ENCODE peak calls at places on chromosomes 5 and 9, in eight cellular contexts. One of them, this sample, is unnamed.

GRCh38 chr9:123861086-123861707 is 68.7 kb downstream of the DENND1A start:
- DNase-seq in LoVo: no peak
- DNase-seq in kidney tubule cell: no peak
- DNase-seq in hippocampal formation: no peak
- DNase-seq in T-helper 2 cell: no peak
- DNase-seq in heart left ventricle: no peak
- DNase-seq in non-pigmented ciliary epithelial cell: no peak
- DNase-seq in T1000: no peak
- DNase-seq in this sample: no peak

GRCh38 chr5:178786859-178787499 is 56.5 kb upstream of the ZNF354A start:
- DNase-seq in LoVo: peak
- DNase-seq in kidney tubule cell: peak
- DNase-seq in hippocampal formation: no peak
- DNase-seq in T-helper 2 cell: no peak
- DNase-seq in heart left ventricle: no peak
- DNase-seq in non-pigmented ciliary epithelial cell: peak
- DNase-seq in T1000: peak
- DNase-seq in this sample: no peak

GRCh38 chr9:83330207-83331196 is 207.7 kb downstream of the FRMD3 start:
- DNase-seq in LoVo: no peak
- DNase-seq in kidney tubule cell: peak
- DNase-seq in hippocampal formation: no peak
- DNase-seq in T-helper 2 cell: no peak
- DNase-seq in heart left ventricle: no peak
- DNase-seq in non-pigmented ciliary epithelial cell: no peak
- DNase-seq in T1000: no peak
- DNase-seq in this sample: no peak

GRCh38 chr5:14250094-14250777 is 107.1 kb downstream of the TRIO start:
- DNase-seq in LoVo: no peak
- DNase-seq in kidney tubule cell: peak
- DNase-seq in hippocampal formation: peak
- DNase-seq in T-helper 2 cell: no peak
- DNase-seq in heart left ventricle: peak
- DNase-seq in non-pigmented ciliary epithelial cell: peak
- DNase-seq in T1000: no peak
- DNase-seq in this sample: no peak

GRCh38 chr5:163260471-163260870 is 176.9 kb upstream of the CCNG1 start:
- DNase-seq in LoVo: no peak
- DNase-seq in kidney tubule cell: no peak
- DNase-seq in hippocampal formation: no peak
- DNase-seq in T-helper 2 cell: no peak
- DNase-seq in heart left ventricle: no peak
- DNase-seq in non-pigmented ciliary epithelial cell: no peak
- DNase-seq in T1000: no peak
- DNase-seq in this sample: no peak

GRCh38 chr5:140038373-140038957 is 4.6 kb downstream of the NRG2 start:
- DNase-seq in LoVo: peak
- DNase-seq in kidney tubule cell: peak
- DNase-seq in hippocampal formation: no peak
- DNase-seq in T-helper 2 cell: no peak
- DNase-seq in heart left ventricle: no peak
- DNase-seq in non-pigmented ciliary epithelial cell: peak
- DNase-seq in T1000: no peak
- DNase-seq in this sample: no peak

GRCh38 chr5:102218159-102218558 is 77.9 kb downstream of the SLCO4C1 start:
- DNase-seq in LoVo: no peak
- DNase-seq in kidney tubule cell: no peak
- DNase-seq in hippocampal formation: no peak
- DNase-seq in T-helper 2 cell: no peak
- DNase-seq in heart left ventricle: no peak
- DNase-seq in non-pigmented ciliary epithelial cell: no peak
- DNase-seq in T1000: no peak
- DNase-seq in this sample: no peak

GRCh38 chr9:126681336-126681735 is 67.6 kb downstream of the LMX1B start:
- DNase-seq in LoVo: no peak
- DNase-seq in kidney tubule cell: no peak
- DNase-seq in hippocampal formation: no peak
- DNase-seq in T-helper 2 cell: no peak
- DNase-seq in heart left ventricle: no peak
- DNase-seq in non-pigmented ciliary epithelial cell: no peak
- DNase-seq in T1000: no peak
- DNase-seq in this sample: no peak

GRCh38 chr5:39854771-39855170 is 430.0 kb upstream of the DAB2 start:
- DNase-seq in LoVo: no peak
- DNase-seq in kidney tubule cell: no peak
- DNase-seq in hippocampal formation: no peak
- DNase-seq in T-helper 2 cell: no peak
- DNase-seq in heart left ventricle: no peak
- DNase-seq in non-pigmented ciliary epithelial cell: no peak
- DNase-seq in T1000: no peak
- DNase-seq in this sample: no peak

GRCh38 chr9:19241728-19242127 is 11.2 kb downstream of the DENND4C start:
- DNase-seq in LoVo: no peak
- DNase-seq in kidney tubule cell: no peak
- DNase-seq in hippocampal formation: no peak
- DNase-seq in T-helper 2 cell: no peak
- DNase-seq in heart left ventricle: no peak
- DNase-seq in non-pigmented ciliary epithelial cell: no peak
- DNase-seq in T1000: no peak
- DNase-seq in this sample: no peak

GRCh38 chr9:127162046-127162445 is 39.6 kb upstream of the ANGPTL2 start:
- DNase-seq in LoVo: no peak
- DNase-seq in kidney tubule cell: no peak
- DNase-seq in hippocampal formation: no peak
- DNase-seq in T-helper 2 cell: no peak
- DNase-seq in heart left ventricle: peak
- DNase-seq in non-pigmented ciliary epithelial cell: no peak
- DNase-seq in T1000: no peak
- DNase-seq in this sample: no peak

GRCh38 chr9:127541865-127542264 is 70.2 kb upstream of the STXBP1 start:
- DNase-seq in LoVo: no peak
- DNase-seq in kidney tubule cell: no peak
- DNase-seq in hippocampal formation: no peak
- DNase-seq in T-helper 2 cell: no peak
- DNase-seq in heart left ventricle: no peak
- DNase-seq in non-pigmented ciliary epithelial cell: no peak
- DNase-seq in T1000: peak
- DNase-seq in this sample: no peak

GRCh38 chr5:175638305-175638704 is 19.6 kb upstream of the HRH2 start:
- DNase-seq in LoVo: no peak
- DNase-seq in kidney tubule cell: no peak
- DNase-seq in hippocampal formation: no peak
- DNase-seq in T-helper 2 cell: no peak
- DNase-seq in heart left ventricle: no peak
- DNase-seq in non-pigmented ciliary epithelial cell: no peak
- DNase-seq in T1000: no peak
- DNase-seq in this sample: no peak

GRCh38 chr5:65925601-65926275 is 637 bp upstream of the ERBIN start:
- DNase-seq in LoVo: peak
- DNase-seq in kidney tubule cell: peak
- DNase-seq in hippocampal formation: peak
- DNase-seq in T-helper 2 cell: peak
- DNase-seq in heart left ventricle: peak
- DNase-seq in non-pigmented ciliary epithelial cell: no peak
- DNase-seq in T1000: peak
- DNase-seq in this sample: peak

GRCh38 chr5:177994561-177995190 is 1.4 kb downstream of the PROP1 start:
- DNase-seq in LoVo: no peak
- DNase-seq in kidney tubule cell: no peak
- DNase-seq in hippocampal formation: no peak
- DNase-seq in T-helper 2 cell: no peak
- DNase-seq in heart left ventricle: no peak
- DNase-seq in non-pigmented ciliary epithelial cell: no peak
- DNase-seq in T1000: no peak
- DNase-seq in this sample: no peak

GRCh38 chr5:154972476-154973080 is 31.7 kb downstream of the MRPL22 start:
- DNase-seq in LoVo: peak
- DNase-seq in kidney tubule cell: peak
- DNase-seq in hippocampal formation: peak
- DNase-seq in T-helper 2 cell: no peak
- DNase-seq in heart left ventricle: peak
- DNase-seq in non-pigmented ciliary epithelial cell: no peak
- DNase-seq in T1000: no peak
- DNase-seq in this sample: no peak